ENCODE peak calls at places on chromosome 4, in five cellular contexts. One of them, this sample, is unnamed. For H3K4me1, the result is how much of the 10 kb centered on the place peaks cover.

GRCh38 chr4:3369781-3370660 is 71.7 kb upstream of the HGFAC start:
- DNase-seq in right atrium auricular region: peak
- DNase-seq in pancreas: no peak
- DNase-seq in tibial nerve: no peak
- DNase-seq in psoas muscle: no peak
- DNase-seq in this sample: peak

GRCh38 chr4:41525129-41525528 is 12.8 kb upstream of the LIMCH1 start:
- DNase-seq in right atrium auricular region: no peak
- DNase-seq in tibial nerve: no peak
- DNase-seq in psoas muscle: no peak
- DNase-seq in pancreas: no peak
- DNase-seq in this sample: peak

GRCh38 chr4:92246384-92246783 is 57.4 kb upstream of the GRID2 start:
- DNase-seq in psoas muscle: no peak
- DNase-seq in pancreas: no peak
- DNase-seq in tibial nerve: no peak
- DNase-seq in right atrium auricular region: no peak
- DNase-seq in this sample: no peak

GRCh38 chr4:68572653-68573052 is 3.5 kb downstream of the UGT2B17 start:
- DNase-seq in tibial nerve: no peak
- DNase-seq in pancreas: no peak
- DNase-seq in psoas muscle: no peak
- DNase-seq in right atrium auricular region: no peak
- DNase-seq in this sample: no peak

GRCh38 chr4:115165503-115165902 is 52.1 kb upstream of the NDST4 start:
- DNase-seq in right atrium auricular region: no peak
- DNase-seq in psoas muscle: no peak
- DNase-seq in tibial nerve: no peak
- DNase-seq in pancreas: no peak
- DNase-seq in this sample: no peak

GRCh38 chr4:28360681-28361080 is 1500.0 kb downstream of the STIM2 start:
- DNase-seq in pancreas: no peak
- DNase-seq in tibial nerve: no peak
- DNase-seq in psoas muscle: no peak
- DNase-seq in right atrium auricular region: no peak
- DNase-seq in this sample: no peak

GRCh38 chr4:152628128-152628527 is 51.7 kb downstream of the TMEM154 start:
- DNase-seq in tibial nerve: peak
- DNase-seq in pancreas: no peak
- DNase-seq in right atrium auricular region: no peak
- DNase-seq in psoas muscle: peak
- DNase-seq in this sample: no peak

GRCh38 chr4:7351014-7351413 is 83.7 kb downstream of the PSAPL1 start:
- DNase-seq in tibial nerve: no peak
- DNase-seq in psoas muscle: no peak
- DNase-seq in pancreas: no peak
- DNase-seq in right atrium auricular region: no peak
- DNase-seq in this sample: no peak

GRCh38 chr4:5928241-5928640 is 35.4 kb upstream of the CRMP1 start:
- DNase-seq in right atrium auricular region: no peak
- DNase-seq in tibial nerve: no peak
- DNase-seq in psoas muscle: no peak
- DNase-seq in pancreas: no peak
- DNase-seq in this sample: no peak

GRCh38 chr4:36269116-36269515 is 12.3 kb upstream of the DTHD1 start:
- DNase-seq in pancreas: no peak
- DNase-seq in psoas muscle: no peak
- DNase-seq in tibial nerve: no peak
- DNase-seq in right atrium auricular region: no peak
- DNase-seq in this sample: no peak

GRCh38 chr4:169675825-169676224 is 55.4 kb downstream of the CLCN3 start:
- DNase-seq in right atrium auricular region: no peak
- DNase-seq in psoas muscle: no peak
- DNase-seq in pancreas: no peak
- DNase-seq in tibial nerve: no peak
- DNase-seq in this sample: no peak

GRCh38 chr4:71526626-71527406 is 188.0 kb downstream of the SLC4A4 start:
- DNase-seq in right atrium auricular region: no peak
- DNase-seq in psoas muscle: no peak
- DNase-seq in tibial nerve: no peak
- DNase-seq in pancreas: no peak
- DNase-seq in this sample: no peak

GRCh38 chr4:2828758-2829181 is 14.9 kb upstream of the ADD1 start:
- DNase-seq in psoas muscle: no peak
- DNase-seq in tibial nerve: no peak
- DNase-seq in pancreas: no peak
- DNase-seq in right atrium auricular region: no peak
- DNase-seq in this sample: no peak

GRCh38 chr4:149645790-149646189 is 169.9 kb downstream of the IQCM start:
- DNase-seq in pancreas: no peak
- DNase-seq in psoas muscle: no peak
- DNase-seq in right atrium auricular region: no peak
- DNase-seq in tibial nerve: no peak
- DNase-seq in this sample: no peak

GRCh38 chr4:37219251-37219650 is 25.3 kb upstream of the NWD2 start:
- DNase-seq in right atrium auricular region: no peak
- DNase-seq in pancreas: no peak
- DNase-seq in psoas muscle: no peak
- DNase-seq in tibial nerve: no peak
- DNase-seq in this sample: no peak

GRCh38 chr4:184355111-184355604 is 119.2 kb downstream of the IRF2 start:
- DNase-seq in right atrium auricular region: peak
- DNase-seq in pancreas: no peak
- DNase-seq in psoas muscle: no peak
- DNase-seq in tibial nerve: peak
- DNase-seq in this sample: peak

GRCh38 chr4:127141857-127142256 is 490.9 kb upstream of the INTU start:
- DNase-seq in right atrium auricular region: no peak
- DNase-seq in pancreas: no peak
- DNase-seq in tibial nerve: no peak
- DNase-seq in psoas muscle: no peak
- DNase-seq in this sample: no peak

GRCh38 chr4:48141048-48141447 is 7.0 kb upstream of the TXK start:
- DNase-seq in psoas muscle: no peak
- DNase-seq in tibial nerve: no peak
- DNase-seq in right atrium auricular region: no peak
- DNase-seq in pancreas: no peak
- DNase-seq in this sample: peak

GRCh38 chr4:661231-661630 is 12.8 kb downstream of the ATP5ME start:
- DNase-seq in pancreas: no peak
- DNase-seq in psoas muscle: no peak
- DNase-seq in right atrium auricular region: no peak
- DNase-seq in tibial nerve: no peak
- DNase-seq in this sample: no peak

GRCh38 chr4:154741131-154741530 is 2.7 kb upstream of the LRAT start:
- DNase-seq in tibial nerve: no peak
- DNase-seq in psoas muscle: no peak
- DNase-seq in right atrium auricular region: no peak
- DNase-seq in pancreas: no peak
- DNase-seq in this sample: no peak

GRCh38 chr4:138868562-138868961 is 147.0 kb upstream of the NOCT start:
- DNase-seq in tibial nerve: no peak
- DNase-seq in psoas muscle: no peak
- DNase-seq in right atrium auricular region: no peak
- DNase-seq in pancreas: no peak
- DNase-seq in this sample: no peak

GRCh38 chr4:69748176-69748575 is 12.2 kb downstream of the SULT1B1 start:
- DNase-seq in psoas muscle: no peak
- DNase-seq in pancreas: no peak
- DNase-seq in right atrium auricular region: no peak
- DNase-seq in tibial nerve: no peak
- DNase-seq in this sample: no peak

GRCh38 chr4:53152467-53152866 is 213.4 kb downstream of the SCFD2 start:
- DNase-seq in right atrium auricular region: no peak
- DNase-seq in tibial nerve: no peak
- DNase-seq in pancreas: no peak
- DNase-seq in psoas muscle: no peak
- DNase-seq in this sample: no peak

DNA sequence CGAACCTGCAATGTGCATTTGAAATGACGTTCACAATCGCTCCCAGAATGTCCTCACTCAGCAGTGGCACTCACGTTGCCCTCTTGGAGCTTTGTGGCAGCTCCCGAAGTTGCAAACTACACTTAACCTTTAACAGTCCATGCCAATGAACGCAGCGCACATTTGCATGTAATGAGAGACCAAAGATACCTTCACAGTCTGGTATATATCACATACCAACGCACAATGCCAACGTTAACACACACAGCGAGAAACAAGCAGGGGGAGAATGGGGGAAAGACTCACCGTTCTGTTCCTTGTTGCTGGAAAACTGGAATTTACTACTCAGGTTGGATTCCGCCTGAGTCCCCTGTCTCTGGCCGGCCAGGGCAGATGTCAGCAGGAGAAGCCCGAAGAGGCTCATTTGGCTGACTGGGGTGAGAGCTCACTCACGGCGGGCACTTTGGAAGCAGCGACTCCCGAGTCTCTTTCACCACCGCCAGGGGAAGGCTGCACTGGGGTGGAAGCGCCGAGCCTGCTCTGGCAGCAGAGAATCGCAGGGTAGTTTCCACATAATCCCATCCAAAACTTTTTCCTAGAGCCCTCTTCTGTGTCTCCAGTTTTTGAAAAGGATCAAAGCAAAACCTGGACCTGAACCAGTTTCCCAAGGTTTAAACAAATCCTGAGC is 965 bp downstream of the PDGFC start:
- DNase-seq in psoas muscle: peak
- DNase-seq in right atrium auricular region: peak
- DNase-seq in pancreas: peak
- DNase-seq in tibial nerve: peak
- DNase-seq in this sample: peak
- TF ChIP-seq CTCF in psoas muscle: peak
- TF ChIP-seq CTCF in right atrium auricular region: peak
- TF ChIP-seq CTCF in pancreas: peak
- TF ChIP-seq CTCF in tibial nerve: peak
- TF ChIP-seq CTCF in this sample: peak

GRCh38 chr4:95508421-95508820 is 40.4 kb downstream of the UNC5C start:
- DNase-seq in right atrium auricular region: no peak
- DNase-seq in psoas muscle: no peak
- DNase-seq in pancreas: no peak
- DNase-seq in tibial nerve: no peak
- DNase-seq in this sample: no peak

GRCh38 chr4:95505801-95506200 is 43.0 kb downstream of the UNC5C start:
- DNase-seq in right atrium auricular region: no peak
- DNase-seq in psoas muscle: no peak
- DNase-seq in pancreas: no peak
- DNase-seq in tibial nerve: no peak
- DNase-seq in this sample: no peak

GRCh38 chr4:95506264-95506663 is 42.5 kb downstream of the UNC5C start:
- DNase-seq in tibial nerve: no peak
- DNase-seq in pancreas: no peak
- DNase-seq in right atrium auricular region: no peak
- DNase-seq in psoas muscle: no peak
- DNase-seq in this sample: peak

GRCh38 chr4:95507147-95507546 is 41.6 kb downstream of the UNC5C start:
- DNase-seq in right atrium auricular region: no peak
- DNase-seq in tibial nerve: no peak
- DNase-seq in pancreas: no peak
- DNase-seq in psoas muscle: no peak
- DNase-seq in this sample: no peak

GRCh38 chr4:95507561-95507960 is 41.2 kb downstream of the UNC5C start:
- DNase-seq in psoas muscle: no peak
- DNase-seq in tibial nerve: no peak
- DNase-seq in pancreas: no peak
- DNase-seq in right atrium auricular region: no peak
- DNase-seq in this sample: no peak
- H3K27ac ChIP-seq in psoas muscle: no peak
- H3K27ac ChIP-seq in tibial nerve: no peak
- H3K27ac ChIP-seq in pancreas: no peak
- H3K27ac ChIP-seq in right atrium auricular region: no peak
- H3K27ac ChIP-seq in this sample: no peak

DNA sequence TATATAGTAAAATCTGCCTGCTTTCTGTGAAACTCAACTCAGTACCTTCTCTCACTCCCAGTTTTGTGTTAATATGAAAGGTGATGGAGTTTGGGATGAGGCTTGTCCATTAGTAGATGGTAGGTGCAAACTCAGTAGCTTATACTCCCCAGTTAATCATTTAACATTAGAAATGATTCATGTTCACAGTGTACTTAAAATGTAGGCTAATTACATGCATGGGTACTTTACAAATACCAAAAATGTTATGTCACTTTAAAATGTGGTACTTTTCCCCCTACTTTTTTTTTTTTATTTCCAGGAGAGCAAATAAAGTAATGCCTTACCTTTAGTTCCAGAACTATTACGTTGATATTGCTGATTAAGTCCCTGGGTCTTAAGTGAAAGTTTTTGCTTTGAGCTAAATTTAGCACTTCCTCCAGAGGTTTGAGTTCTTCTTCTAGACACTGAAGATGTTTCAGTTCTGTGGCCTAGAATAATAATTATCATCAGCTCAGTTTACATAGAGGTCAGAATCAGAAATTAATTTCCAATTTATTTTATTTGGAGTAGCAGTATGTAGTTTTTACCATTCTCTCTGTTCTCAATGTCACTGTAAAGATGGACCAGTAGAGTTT is 3.0 kb downstream of the IL2 start:
- DNase-seq in pancreas: no peak
- DNase-seq in tibial nerve: no peak
- DNase-seq in right atrium auricular region: no peak
- DNase-seq in psoas muscle: no peak
- DNase-seq in this sample: no peak
- H3K4me1 ChIP-seq in pancreas: under half
- H3K4me1 ChIP-seq in tibial nerve: under half
- H3K4me1 ChIP-seq in right atrium auricular region: under half
- H3K4me1 ChIP-seq in psoas muscle: under half
- H3K4me1 ChIP-seq in this sample: under half

GRCh38 chr4:109319684-109320083 is 17.2 kb upstream of the COL25A1 start:
- DNase-seq in psoas muscle: no peak
- DNase-seq in right atrium auricular region: no peak
- DNase-seq in tibial nerve: no peak
- DNase-seq in pancreas: no peak
- DNase-seq in this sample: no peak

GRCh38 chr4:109315341-109315740 is 12.9 kb upstream of the COL25A1 start:
- DNase-seq in tibial nerve: no peak
- DNase-seq in psoas muscle: no peak
- DNase-seq in pancreas: no peak
- DNase-seq in right atrium auricular region: no peak
- DNase-seq in this sample: no peak

GRCh38 chr4:109313168-109314133 is 11.0 kb upstream of the COL25A1 start:
- DNase-seq in tibial nerve: no peak
- DNase-seq in right atrium auricular region: no peak
- DNase-seq in pancreas: no peak
- DNase-seq in psoas muscle: no peak
- DNase-seq in this sample: no peak

GRCh38 chr4:109319156-109319555 is 16.7 kb upstream of the COL25A1 start:
- DNase-seq in right atrium auricular region: no peak
- DNase-seq in tibial nerve: no peak
- DNase-seq in pancreas: no peak
- DNase-seq in psoas muscle: no peak
- DNase-seq in this sample: no peak

DNA sequence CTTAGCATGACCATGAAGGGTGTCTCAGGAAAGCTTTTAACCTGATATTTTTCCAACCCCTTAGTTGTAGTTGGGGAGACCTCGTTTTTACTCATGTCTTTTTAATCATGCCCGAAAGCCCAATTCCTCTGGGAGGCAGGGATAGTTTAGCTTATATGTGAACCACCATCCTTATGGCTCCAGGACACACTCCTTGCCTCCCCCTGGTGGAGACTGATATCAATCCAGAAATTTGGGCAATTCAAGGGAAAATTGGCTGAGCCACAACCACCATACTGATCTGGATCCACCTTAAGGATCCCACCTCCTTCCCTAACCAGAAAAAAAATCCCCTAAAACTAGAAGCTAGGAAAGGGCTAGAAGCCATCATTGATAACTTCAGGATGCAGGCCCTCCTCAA is 13.4 kb upstream of the COL25A1 start:
- DNase-seq in psoas muscle: no peak
- DNase-seq in right atrium auricular region: no peak
- DNase-seq in pancreas: no peak
- DNase-seq in tibial nerve: no peak
- DNase-seq in this sample: peak
- TF ChIP-seq CTCF in psoas muscle: no peak
- TF ChIP-seq CTCF in right atrium auricular region: no peak
- TF ChIP-seq CTCF in pancreas: no peak
- TF ChIP-seq CTCF in tibial nerve: no peak
- TF ChIP-seq CTCF in this sample: no peak